ENCODE peak calls at places on chromosomes 13 and 19, in six cellular contexts. T, S, Z, N, E and I are unnamed samples.

GRCh38 chr19:43229315-43229714 is 23.9 kb upstream of the PSG4 start:
- DNase-seq in T (no peak), S (no peak), Z (no peak), N (no peak), E (no peak), I (no peak)

GRCh38 chr19:13058951-13059660 is 43.6 kb downstream of the LYL1 start:
- DNase-seq in T (no peak), S (no peak), Z (no peak), N (no peak), E (no peak), I (no peak)

GRCh38 chr19:45767881-45768643 is 990 bp downstream of the SIX5 start:
- DNase-seq in T (peak), S (no peak), Z (peak), N (no peak), E (peak), I (peak)

GRCh38 chr19:45346449-45346848 is 5.9 kb downstream of the KLC3 start:
- DNase-seq in T (no peak), S (no peak), Z (no peak), N (no peak), E (no peak), I (no peak)

GRCh38 chr19:17686592-17687042 is 1.5 kb downstream of the UNC13A start:
- DNase-seq in T (no peak), S (no peak), Z (no peak), N (no peak), E (peak), I (no peak)

GRCh38 chr19:39154626-39155100 is 29.1 kb downstream of the PAK4 start:
- DNase-seq in T (no peak), S (no peak), Z (no peak), N (no peak), E (peak), I (peak)

GRCh38 chr19:2546128-2547032 is 70.5 kb downstream of the GADD45B start:
- DNase-seq in T (peak), S (no peak), Z (peak), N (no peak), E (peak), I (peak)

GRCh38 chr13:46182491-46182877 is 507 bp upstream of the LCP1 start:
- DNase-seq in T (no peak), S (no peak), Z (no peak), N (no peak), E (no peak), I (no peak)

GRCh38 chr13:98791611-98792010 is 39.1 kb upstream of the SLC15A1 start:
- DNase-seq in T (no peak), S (no peak), Z (no peak), N (no peak), E (no peak), I (no peak)

GRCh38 chr19:15666883-15667282 is 6.0 kb upstream of the CYP4F12 start:
- DNase-seq in T (no peak), S (no peak), Z (no peak), N (no peak), E (peak), I (peak)

GRCh38 chr13:33106656-33107402 is 90.6 kb downstream of the KL start:
- DNase-seq in T (no peak), S (no peak), Z (no peak), N (no peak), E (no peak), I (no peak)

GRCh38 chr19:6767357-6768235 is at the start of gene SH2D3A:
- DNase-seq in T (peak), S (peak), Z (no peak), N (peak), E (peak), I (peak)